ENCODE peak calls at places on chromosomes 7 and 10, in six cellular contexts. Q, M, N, L, D and C are unnamed samples.

GRCh38 chr7:140525741-140526140 is 46.4 kb upstream of the MKRN1 start:
- DNase-seq in Q (no peak), M (peak), D (peak), N (no peak), L (no peak), C (no peak)

GRCh38 chr10:125043824-125044658 is 102.1 kb downstream of the ZRANB1 start:
- DNase-seq in Q (no peak), L (peak), D (peak), M (no peak), N (no peak), C (no peak)

GRCh38 chr10:61899045-61899444 is 2.5 kb upstream of the ARID5B start:
- DNase-seq in D (no peak), M (no peak), L (peak), N (no peak), Q (no peak), C (no peak)

GRCh38 chr7:105191329-105191728 is 177.3 kb downstream of the KMT2E start:
- DNase-seq in M (no peak), N (no peak), L (no peak), Q (no peak), D (no peak), C (no peak)

GRCh38 chr10:102118867-102119266 is 1.3 kb downstream of the LDB1 start:
- DNase-seq in Q (peak), M (peak), L (peak), N (no peak), D (no peak), C (no peak)

GRCh38 chr10:60646966-60647796 is 131.1 kb upstream of the CDK1 start:
- DNase-seq in N (no peak), M (peak), D (peak), L (peak), Q (peak), C (no peak)

GRCh38 chr7:1285556-1286301 is 53.1 kb downstream of the UNCX start:
- DNase-seq in Q (no peak), M (no peak), L (no peak), N (peak), D (no peak), C (no peak)

GRCh38 chr7:148856035-148856881 is 27.8 kb downstream of the EZH2 start:
- DNase-seq in L (peak), D (peak), M (peak), Q (peak), N (no peak), C (peak)

GRCh38 chr10:82402901-82403300 is 527.9 kb downstream of the NRG3 start:
- DNase-seq in N (no peak), D (no peak), Q (no peak), M (no peak), L (no peak), C (no peak)

GRCh38 chr7:24580283-24580946 is 7.2 kb downstream of the PALS2 start:
- DNase-seq in D (no peak), Q (no peak), N (no peak), L (peak), M (peak), C (no peak)